ENCODE peak calls at places on chromosomes 6 and 20, in four cellular contexts. T is heart left ventricle, N is NT2/D1, R is activated T-cell treated with anti-CD3 and anti-CD28 coated beads for 1 hour. U is an unnamed sample.

GRCh38 chr20:21189761-21190523 is 64.1 kb downstream of the KIZ start:
- DNase-seq in T (no peak), R (no peak), N (peak), U (no peak)

GRCh38 chr6:114142256-114142655 is 171.3 kb upstream of the HDAC2 start:
- DNase-seq in R (no peak), N (no peak), T (no peak), U (no peak)

GRCh38 chr6:106256201-106256968 is 69.2 kb downstream of the ATG5 start:
- DNase-seq in T (no peak), R (no peak), N (no peak), U (no peak)

GRCh38 chr20:62202083-62202395 is 18.0 kb downstream of the HRH3 start:
- DNase-seq in R (no peak), T (peak), N (no peak), U (no peak)

GRCh38 chr6:105485456-105485855 is 82.6 kb upstream of the PREP start:
- DNase-seq in N (no peak), R (no peak), T (no peak), U (no peak)

GRCh38 chr20:58402305-58402704 is 13.3 kb downstream of the VAPB start:
- DNase-seq in R (no peak), N (no peak), T (no peak), U (no peak)

GRCh38 chr6:166969390-166970002 is 13.1 kb upstream of the RNASET2 start:
- DNase-seq in T (no peak), R (no peak), N (no peak), U (no peak)

GRCh38 chr6:164370773-164371172 is 938.6 kb downstream of the C6orf118 start:
- DNase-seq in T (no peak), N (no peak), R (no peak), U (no peak)

GRCh38 chr6:47485491-47486135 is 8.0 kb downstream of the CD2AP start:
- DNase-seq in T (no peak), N (no peak), R (no peak), U (no peak)

GRCh38 chr6:87473419-87473903 is 687 bp downstream of the SLC35A1 start:
- DNase-seq in N (no peak), R (peak), T (peak), U (no peak)

GRCh38 chr6:1890071-1890470 is 280.4 kb downstream of the FOXC1 start:
- DNase-seq in R (no peak), T (no peak), N (no peak), U (no peak)

GRCh38 chr6:17865243-17865642 is 122.2 kb downstream of the KIF13A start:
- DNase-seq in R (no peak), N (no peak), T (peak), U (no peak)

GRCh38 chr6:153125032-153125431 is 6.0 kb downstream of the RGS17 start:
- DNase-seq in N (no peak), R (no peak), T (no peak), U (no peak)

GRCh38 chr6:11111769-11112437 is 378 bp upstream of the ERVFRD-1 start:
- DNase-seq in R (no peak), T (no peak), N (no peak), U (peak)

GRCh38 chr6:39086294-39086693 is 28.7 kb downstream of the SAYSD1 start:
- DNase-seq in R (no peak), T (no peak), N (no peak), U (no peak)

U was measured in adrenal gland.